ENCODE peak calls at places on chromosomes 5 and 9, in four cellular contexts. W is HepG2, N is WTC11, F is K562. L is an unnamed sample.

GRCh38 chr5:136025900-136026299 is 2.9 kb upstream of the TGFBI start:
- DNase-seq in N (no peak), F (no peak), W (no peak), L (no peak)

GRCh38 chr5:144812770-144813169 is 642.1 kb downstream of the KCTD16 start:
- DNase-seq in W (no peak), N (no peak), F (no peak), L (no peak)

GRCh38 chr9:109733690-109734089 is 46.3 kb upstream of the PALM2AKAP2 start:
- DNase-seq in N (no peak), W (no peak), F (no peak), L (no peak)

GRCh38 chr9:447230-448025 is 232.8 kb downstream of the DOCK8 start:
- DNase-seq in N (no peak), W (no peak), F (peak), L (no peak)

GRCh38 chr5:79742549-79743136 is 53.0 kb downstream of the CMYA5 start:
- DNase-seq in W (peak), N (no peak), F (no peak), L (no peak)

GRCh38 chr9:16293610-16294009 is 576.9 kb downstream of the BNC2 start:
- DNase-seq in F (no peak), W (no peak), N (no peak), L (no peak)

GRCh38 chr5:173010547-173011464 is 27.2 kb downstream of the ATP6V0E1 start:
- DNase-seq in W (peak), N (peak), F (peak), L (peak)

GRCh38 chr5:174340221-174340620 is 294.7 kb downstream of the NSG2 start:
- DNase-seq in N (no peak), F (no peak), W (no peak), L (no peak)

GRCh38 chr9:68931821-68932220 is 82.1 kb downstream of the PRKACG start:
- DNase-seq in N (no peak), F (no peak), W (no peak), L (no peak)

GRCh38 chr9:122797316-122798033 is 2.4 kb upstream of the OR1K1 start:
- DNase-seq in F (no peak), N (no peak), W (no peak), L (no peak)

GRCh38 chr5:79850316-79850822 is 140.7 kb downstream of the MTX3 start:
- DNase-seq in N (no peak), F (no peak), W (no peak), L (no peak)

GRCh38 chr5:31066655-31067328 is 126.7 kb upstream of the CDH6 start:
- DNase-seq in W (no peak), N (no peak), F (no peak), L (no peak)

GRCh38 chr5:141565826-141566575 is 52.8 kb downstream of the DIAPH1 start:
- DNase-seq in W (no peak), N (no peak), F (no peak), L (no peak)

GRCh38 chr5:107247427-107247826 is 423.3 kb downstream of the EFNA5 start:
- DNase-seq in W (no peak), N (no peak), F (no peak), L (no peak)

GRCh38 chr5:57349214-57349613 is 133.4 kb downstream of the ACTBL2 start:
- DNase-seq in W (no peak), F (no peak), N (no peak), L (no peak)

GRCh38 chr5:133079048-133079447 is 27.2 kb downstream of the HSPA4 start:
- DNase-seq in N (no peak), W (no peak), F (no peak), L (no peak)

GRCh38 chr5:34042302-34042701 is 711 bp downstream of the C1QTNF3 start:
- DNase-seq in N (no peak), F (no peak), W (no peak), L (no peak)

GRCh38 chr5:8517461-8517860 is 648.5 kb downstream of the MTRR start:
- DNase-seq in W (no peak), F (no peak), N (no peak), L (no peak)

GRCh38 chr5:167820266-167820988 is 471.0 kb upstream of the WWC1 start:
- DNase-seq in F (no peak), W (no peak), N (no peak), L (no peak)

GRCh38 chr5:81171769-81172168 is 61.4 kb upstream of the CKMT2 start:
- DNase-seq in N (no peak), W (no peak), F (no peak), L (peak)

GRCh38 chr5:141783599-141784296 is 94.5 kb downstream of the PCDH1 start:
- DNase-seq in F (no peak), W (no peak), N (peak), L (no peak)

DNA sequence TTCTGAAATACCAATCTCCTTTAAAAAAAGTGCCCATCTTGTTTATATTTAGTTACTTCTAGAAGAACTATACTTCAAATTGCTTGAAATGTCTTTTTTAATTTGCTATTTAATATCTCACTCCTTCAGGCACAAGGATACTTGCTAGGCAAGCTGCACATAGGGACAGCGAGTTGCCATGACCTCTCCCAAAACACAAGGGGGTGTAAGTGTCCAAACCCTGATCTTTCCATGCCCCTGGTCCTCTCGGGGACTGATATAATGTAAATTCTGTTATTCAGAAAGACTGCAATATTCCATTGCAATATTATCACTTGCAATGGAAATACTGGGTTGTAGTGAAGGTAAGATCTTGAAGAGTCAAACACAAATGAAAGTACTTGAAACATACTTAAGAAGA is 480.4 kb downstream of the CETN3 start:
- DNase-seq in F (no peak), W (no peak), N (peak), L (no peak)
- TF ChIP-seq ELF4 in F (no peak), W (no peak), N (no peak), L (no peak)

GRCh38 chr9:130463141-130463540 is 18.4 kb downstream of the ASS1 start:
- DNase-seq in N (no peak), W (no peak), F (no peak), L (no peak)

GRCh38 chr9:130461731-130462130 is 17.0 kb downstream of the ASS1 start:
- DNase-seq in F (no peak), W (no peak), N (no peak), L (no peak)

GRCh38 chr9:130463763-130464745 is 19.3 kb downstream of the ASS1 start:
- DNase-seq in F (no peak), W (no peak), N (no peak), L (no peak)

GRCh38 chr9:130461218-130461630 is 16.5 kb downstream of the ASS1 start:
- DNase-seq in F (peak), N (peak), W (peak), L (peak)

DNA sequence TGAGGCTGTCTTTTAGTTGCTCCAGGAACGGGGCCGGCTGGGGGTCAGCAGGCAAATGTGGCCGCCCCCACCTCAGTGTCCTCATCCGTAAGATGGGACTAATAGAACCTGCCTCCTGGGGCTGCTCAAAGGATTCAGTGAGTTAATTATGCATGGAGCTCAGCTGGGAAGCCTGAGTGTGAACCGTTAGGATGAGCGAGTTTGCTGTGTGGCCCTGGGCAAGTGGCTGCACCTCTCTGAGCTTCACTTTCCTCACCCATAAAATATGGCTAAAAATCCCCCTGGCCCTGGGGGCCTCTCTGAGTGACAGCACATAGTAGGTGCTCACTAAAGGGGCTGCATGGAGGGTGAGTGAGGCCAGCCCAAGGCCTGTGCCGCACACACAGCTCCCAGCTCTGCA is 17.9 kb downstream of the ASS1 start:
- DNase-seq in F (no peak), W (no peak), N (no peak), L (no peak)
- TF ChIP-seq ELF4 in F (no peak), W (no peak), N (no peak), L (no peak)

DNA sequence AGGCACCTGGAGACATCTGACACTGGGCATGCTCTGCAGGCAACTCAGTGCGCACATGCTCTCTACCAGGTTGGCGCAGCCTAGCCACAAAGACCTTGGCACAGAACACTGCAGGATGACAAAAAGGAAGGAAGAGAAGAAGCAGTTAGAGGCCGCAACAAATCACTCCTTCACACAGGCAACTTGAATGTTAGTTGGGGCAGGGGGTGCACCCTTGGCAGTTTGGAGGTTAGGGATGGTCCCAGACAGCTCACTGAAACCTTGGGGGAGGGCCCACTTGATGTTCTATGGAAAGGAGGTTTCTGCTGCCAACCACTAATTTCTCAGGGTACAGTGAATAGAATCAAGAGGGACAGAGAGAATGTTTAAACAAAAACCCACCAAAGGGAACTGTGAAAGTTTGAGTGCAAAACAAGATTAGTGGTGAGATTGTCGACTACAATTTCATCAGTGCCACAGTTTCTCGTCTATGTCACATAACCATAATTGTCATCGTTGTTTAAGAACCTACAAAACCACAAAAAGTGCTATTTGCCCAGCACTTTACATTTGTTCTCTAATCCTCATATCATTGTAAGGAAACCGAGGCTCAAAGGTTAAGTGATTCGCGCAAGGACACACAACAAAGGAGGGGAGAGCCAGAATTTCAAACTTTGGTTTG is 48.7 kb downstream of the FBXW11 start:
- DNase-seq in F (no peak), N (no peak), W (peak), L (no peak)
- TF ChIP-seq ELF4 in F (no peak), N (no peak), W (no peak), L (no peak)

GRCh38 chr5:176743828-176744583 is 66.4 kb upstream of the UNC5A start:
- DNase-seq in W (no peak), N (no peak), F (no peak), L (peak)
- TF ChIP-seq ELF4 in W (no peak), N (no peak), F (no peak), L (no peak)

GRCh38 chr5:17217421-17218352 is at the start of gene BASP1:
- DNase-seq in W (no peak), N (peak), F (no peak), L (peak)
- TF ChIP-seq ELF4 in W (no peak), N (no peak), F (no peak), L (no peak)

GRCh38 chr5:114362197-114362976 is 517 bp downstream of the KCNN2 start:
- DNase-seq in N (peak), W (no peak), F (no peak), L (peak)
- TF ChIP-seq ELF4 in N (no peak), W (no peak), F (no peak), L (no peak)

GRCh38 chr5:37490931-37491330 is 111.8 kb downstream of the WDR70 start:
- DNase-seq in N (no peak), F (no peak), W (no peak), L (no peak)

GRCh38 chr5:37492778-37493555 is 113.8 kb downstream of the WDR70 start:
- DNase-seq in F (no peak), W (no peak), N (no peak), L (no peak)

GRCh38 chr5:37495210-37495609 is 116.1 kb downstream of the WDR70 start:
- DNase-seq in N (no peak), F (no peak), W (peak), L (no peak)

GRCh38 chr5:37494756-37495155 is 115.6 kb downstream of the WDR70 start:
- DNase-seq in W (no peak), F (no peak), N (no peak), L (no peak)

GRCh38 chr5:37490411-37490810 is 111.3 kb downstream of the WDR70 start:
- DNase-seq in W (no peak), N (no peak), F (no peak), L (no peak)
- TF ChIP-seq ELF4 in W (no peak), N (no peak), F (no peak), L (no peak)

GRCh38 chr9:15205632-15206243 is 101.3 kb downstream of the TTC39B start:
- DNase-seq in F (no peak), N (no peak), W (peak), L (no peak)
- TF ChIP-seq ELF4 in F (no peak), N (no peak), W (no peak), L (no peak)

GRCh38 chr9:132172185-132172584 is 10.3 kb downstream of the NTNG2 start:
- DNase-seq in W (no peak), N (no peak), F (no peak), L (no peak)

GRCh38 chr9:132168347-132168746 is 6.5 kb downstream of the NTNG2 start:
- DNase-seq in F (no peak), W (no peak), N (no peak), L (no peak)

GRCh38 chr9:132171702-132172101 is 9.8 kb downstream of the NTNG2 start:
- DNase-seq in W (no peak), N (no peak), F (no peak), L (no peak)

GRCh38 chr9:132168851-132169250 is 7.0 kb downstream of the NTNG2 start:
- DNase-seq in N (no peak), W (no peak), F (no peak), L (no peak)

DNA sequence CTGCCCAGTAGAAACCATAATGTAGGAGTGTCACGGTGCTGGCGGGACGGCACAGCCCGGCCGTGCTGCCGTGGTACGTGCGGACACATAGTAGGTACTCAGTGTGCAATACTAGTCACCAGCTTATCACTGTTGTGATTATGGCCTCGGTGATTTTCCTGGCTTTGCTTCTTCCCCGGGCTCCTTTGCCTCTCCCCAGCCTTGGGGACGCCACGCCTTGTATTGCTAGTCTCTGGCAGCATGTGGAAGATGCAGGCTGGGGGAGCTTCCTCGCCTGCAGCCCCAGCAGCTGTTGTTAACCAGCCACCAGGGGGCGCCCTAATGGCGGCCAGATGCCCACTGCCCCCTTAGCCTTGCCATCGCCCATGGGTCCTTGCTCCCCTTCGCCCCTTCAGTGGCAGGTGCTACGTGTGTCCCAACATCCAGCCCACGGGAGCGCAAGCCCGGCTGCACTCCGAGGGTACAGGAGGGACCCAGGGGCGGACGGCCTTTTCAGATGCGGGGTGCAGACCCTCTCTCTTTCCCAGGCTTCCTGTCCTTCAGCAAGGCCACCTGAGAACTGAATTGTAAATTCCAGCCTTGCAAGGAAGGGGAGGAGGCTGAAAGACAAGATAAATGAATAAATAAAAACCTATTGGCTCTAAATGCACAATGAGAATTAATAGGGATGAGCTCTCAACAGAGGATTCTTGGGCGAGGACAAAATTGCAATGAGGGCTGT is 8.0 kb downstream of the NTNG2 start:
- DNase-seq in W (peak), N (peak), F (peak), L (peak)
- TF ChIP-seq ELF4 in W (no peak), N (no peak), F (no peak), L (no peak)